ENCODE peak calls at places on chromosome 3, in four cellular contexts. One of them, this sample, is unnamed.

GRCh38 chr3:48268381-48268935 is 27.6 kb downstream of the ZNF589 start:
- DNase-seq in A549: no peak
- DNase-seq in stimulated activated naive CD8-positive, alpha-beta T cell treated with anti-CD3 and anti-CD28 coated beads, Interleukin-15, Interleukin-2, amounts not matched to agents 100 U/mL and 50 U/mL, for 24 hours: peak
- DNase-seq in SHP77: no peak
- DNase-seq in this sample: no peak

GRCh38 chr3:124560406-124561215 is 169.6 kb upstream of the UMPS start:
- DNase-seq in SHP77: no peak
- DNase-seq in stimulated activated naive CD8-positive, alpha-beta T cell treated with anti-CD3 and anti-CD28 coated beads, Interleukin-15, Interleukin-2, amounts not matched to agents 100 U/mL and 50 U/mL, for 24 hours: no peak
- DNase-seq in A549: no peak
- DNase-seq in this sample: no peak

GRCh38 chr3:127688416-127689265 is 15.9 kb downstream of the ABTB1 start:
- DNase-seq in SHP77: peak
- DNase-seq in A549: no peak
- DNase-seq in stimulated activated naive CD8-positive, alpha-beta T cell treated with anti-CD3 and anti-CD28 coated beads, Interleukin-15, Interleukin-2, amounts not matched to agents 100 U/mL and 50 U/mL, for 24 hours: no peak
- DNase-seq in this sample: no peak

GRCh38 chr3:107432013-107432515 is 54.8 kb downstream of the CCDC54 start:
- DNase-seq in SHP77: peak
- DNase-seq in A549: no peak
- DNase-seq in stimulated activated naive CD8-positive, alpha-beta T cell treated with anti-CD3 and anti-CD28 coated beads, Interleukin-15, Interleukin-2, amounts not matched to agents 100 U/mL and 50 U/mL, for 24 hours: no peak
- DNase-seq in this sample: no peak

GRCh38 chr3:86793786-86794185 is 197.2 kb downstream of the VGLL3 start:
- DNase-seq in SHP77: no peak
- DNase-seq in stimulated activated naive CD8-positive, alpha-beta T cell treated with anti-CD3 and anti-CD28 coated beads, Interleukin-15, Interleukin-2, amounts not matched to agents 100 U/mL and 50 U/mL, for 24 hours: no peak
- DNase-seq in A549: no peak
- DNase-seq in this sample: no peak

GRCh38 chr3:9291991-9292390 is 42.5 kb upstream of the SRGAP3 start:
- DNase-seq in stimulated activated naive CD8-positive, alpha-beta T cell treated with anti-CD3 and anti-CD28 coated beads, Interleukin-15, Interleukin-2, amounts not matched to agents 100 U/mL and 50 U/mL, for 24 hours: no peak
- DNase-seq in SHP77: no peak
- DNase-seq in A549: no peak
- DNase-seq in this sample: no peak

GRCh38 chr3:74267583-74268184 is 346.8 kb downstream of the CNTN3 start:
- DNase-seq in SHP77: peak
- DNase-seq in A549: peak
- DNase-seq in stimulated activated naive CD8-positive, alpha-beta T cell treated with anti-CD3 and anti-CD28 coated beads, Interleukin-15, Interleukin-2, amounts not matched to agents 100 U/mL and 50 U/mL, for 24 hours: no peak
- DNase-seq in this sample: peak

GRCh38 chr3:61922118-61922517 is 360.7 kb downstream of the PTPRG start:
- DNase-seq in stimulated activated naive CD8-positive, alpha-beta T cell treated with anti-CD3 and anti-CD28 coated beads, Interleukin-15, Interleukin-2, amounts not matched to agents 100 U/mL and 50 U/mL, for 24 hours: no peak
- DNase-seq in A549: no peak
- DNase-seq in SHP77: no peak
- DNase-seq in this sample: no peak

GRCh38 chr3:194147679-194148078 is 11.7 kb downstream of the HES1 start:
- DNase-seq in A549: no peak
- DNase-seq in stimulated activated naive CD8-positive, alpha-beta T cell treated with anti-CD3 and anti-CD28 coated beads, Interleukin-15, Interleukin-2, amounts not matched to agents 100 U/mL and 50 U/mL, for 24 hours: no peak
- DNase-seq in SHP77: no peak
- DNase-seq in this sample: no peak

GRCh38 chr3:156547637-156548036 is 7.3 kb downstream of the SSR3 start:
- DNase-seq in A549: no peak
- DNase-seq in SHP77: no peak
- DNase-seq in stimulated activated naive CD8-positive, alpha-beta T cell treated with anti-CD3 and anti-CD28 coated beads, Interleukin-15, Interleukin-2, amounts not matched to agents 100 U/mL and 50 U/mL, for 24 hours: no peak
- DNase-seq in this sample: no peak

GRCh38 chr3:39519554-39519953 is 52.1 kb downstream of the MOBP start:
- DNase-seq in A549: no peak
- DNase-seq in SHP77: no peak
- DNase-seq in stimulated activated naive CD8-positive, alpha-beta T cell treated with anti-CD3 and anti-CD28 coated beads, Interleukin-15, Interleukin-2, amounts not matched to agents 100 U/mL and 50 U/mL, for 24 hours: no peak
- DNase-seq in this sample: no peak

GRCh38 chr3:40855871-40856270 is 331.1 kb downstream of the ZNF621 start:
- DNase-seq in A549: no peak
- DNase-seq in SHP77: no peak
- DNase-seq in stimulated activated naive CD8-positive, alpha-beta T cell treated with anti-CD3 and anti-CD28 coated beads, Interleukin-15, Interleukin-2, amounts not matched to agents 100 U/mL and 50 U/mL, for 24 hours: no peak
- DNase-seq in this sample: no peak